ENCODE peak calls at places on chromosomes 3 and 15, in six cellular contexts. One of them, this sample, is unnamed.

GRCh38 chr3:49805884-49806701 is 3.0 kb downstream of the INKA1 start:
- DNase-seq in iPS DF 19.7: no peak
- DNase-seq in DMS153: no peak
- DNase-seq in LoVo: no peak
- DNase-seq in activated CD4-positive, alpha-beta T cell treated with anti-CD3 and anti-CD28 coated beads for 48 hours: peak
- DNase-seq in frontal cortex: no peak
- DNase-seq in this sample: no peak

GRCh38 chr3:39291903-39292329 is 12.1 kb upstream of the CX3CR1 start:
- DNase-seq in iPS DF 19.7: peak
- DNase-seq in DMS153: no peak
- DNase-seq in LoVo: peak
- DNase-seq in activated CD4-positive, alpha-beta T cell treated with anti-CD3 and anti-CD28 coated beads for 48 hours: peak
- DNase-seq in frontal cortex: peak
- DNase-seq in this sample: no peak

GRCh38 chr3:40366203-40367162 is 20.5 kb upstream of the ENTPD3 start:
- DNase-seq in iPS DF 19.7: no peak
- DNase-seq in DMS153: no peak
- DNase-seq in LoVo: no peak
- DNase-seq in activated CD4-positive, alpha-beta T cell treated with anti-CD3 and anti-CD28 coated beads for 48 hours: no peak
- DNase-seq in frontal cortex: no peak
- DNase-seq in this sample: no peak

GRCh38 chr3:52167240-52167639 is 13.0 kb upstream of the POC1A start:
- DNase-seq in iPS DF 19.7: no peak
- DNase-seq in DMS153: no peak
- DNase-seq in LoVo: no peak
- DNase-seq in activated CD4-positive, alpha-beta T cell treated with anti-CD3 and anti-CD28 coated beads for 48 hours: no peak
- DNase-seq in frontal cortex: no peak
- DNase-seq in this sample: no peak

GRCh38 chr15:60827492-60827891 is 348.6 kb upstream of the ICE2 start:
- DNase-seq in iPS DF 19.7: no peak
- DNase-seq in DMS153: no peak
- DNase-seq in LoVo: no peak
- DNase-seq in activated CD4-positive, alpha-beta T cell treated with anti-CD3 and anti-CD28 coated beads for 48 hours: no peak
- DNase-seq in frontal cortex: no peak
- DNase-seq in this sample: no peak

GRCh38 chr15:64681424-64682024 is 93.9 kb downstream of the RBPMS2 start:
- DNase-seq in iPS DF 19.7: peak
- DNase-seq in DMS153: peak
- DNase-seq in LoVo: peak
- DNase-seq in activated CD4-positive, alpha-beta T cell treated with anti-CD3 and anti-CD28 coated beads for 48 hours: no peak
- DNase-seq in frontal cortex: peak
- DNase-seq in this sample: no peak

GRCh38 chr3:11532865-11533490 is 110.7 kb downstream of the VGLL4 start:
- DNase-seq in iPS DF 19.7: no peak
- DNase-seq in DMS153: no peak
- DNase-seq in LoVo: no peak
- DNase-seq in activated CD4-positive, alpha-beta T cell treated with anti-CD3 and anti-CD28 coated beads for 48 hours: no peak
- DNase-seq in frontal cortex: no peak
- DNase-seq in this sample: no peak

GRCh38 chr3:136929984-136930671 is 27.7 kb upstream of the IL20RB start:
- DNase-seq in iPS DF 19.7: no peak
- DNase-seq in DMS153: no peak
- DNase-seq in LoVo: peak
- DNase-seq in activated CD4-positive, alpha-beta T cell treated with anti-CD3 and anti-CD28 coated beads for 48 hours: no peak
- DNase-seq in frontal cortex: peak
- DNase-seq in this sample: no peak

GRCh38 chr3:45915518-45916231 is 27.6 kb upstream of the CXCR6 start:
- DNase-seq in iPS DF 19.7: no peak
- DNase-seq in DMS153: no peak
- DNase-seq in LoVo: peak
- DNase-seq in activated CD4-positive, alpha-beta T cell treated with anti-CD3 and anti-CD28 coated beads for 48 hours: peak
- DNase-seq in frontal cortex: peak
- DNase-seq in this sample: peak

GRCh38 chr3:99413504-99413903 is 224.9 kb upstream of the COL8A1 start:
- DNase-seq in iPS DF 19.7: no peak
- DNase-seq in DMS153: no peak
- DNase-seq in LoVo: no peak
- DNase-seq in activated CD4-positive, alpha-beta T cell treated with anti-CD3 and anti-CD28 coated beads for 48 hours: no peak
- DNase-seq in frontal cortex: no peak
- DNase-seq in this sample: peak

GRCh38 chr15:72797338-72797689 is 13.8 kb upstream of the ADPGK start:
- DNase-seq in iPS DF 19.7: no peak
- DNase-seq in DMS153: no peak
- DNase-seq in LoVo: no peak
- DNase-seq in activated CD4-positive, alpha-beta T cell treated with anti-CD3 and anti-CD28 coated beads for 48 hours: no peak
- DNase-seq in frontal cortex: peak
- DNase-seq in this sample: no peak

GRCh38 chr3:111210003-111210699 is 138.5 kb downstream of the NECTIN3 start:
- DNase-seq in iPS DF 19.7: no peak
- DNase-seq in DMS153: no peak
- DNase-seq in LoVo: no peak
- DNase-seq in activated CD4-positive, alpha-beta T cell treated with anti-CD3 and anti-CD28 coated beads for 48 hours: no peak
- DNase-seq in frontal cortex: no peak
- DNase-seq in this sample: peak

GRCh38 chr3:64648927-64649906 is 38.6 kb downstream of the ADAMTS9 start:
- DNase-seq in iPS DF 19.7: no peak
- DNase-seq in DMS153: no peak
- DNase-seq in LoVo: no peak
- DNase-seq in activated CD4-positive, alpha-beta T cell treated with anti-CD3 and anti-CD28 coated beads for 48 hours: no peak
- DNase-seq in frontal cortex: no peak
- DNase-seq in this sample: no peak

GRCh38 chr3:28103871-28104270 is 137.5 kb upstream of the CMC1 start:
- DNase-seq in iPS DF 19.7: no peak
- DNase-seq in DMS153: no peak
- DNase-seq in LoVo: no peak
- DNase-seq in activated CD4-positive, alpha-beta T cell treated with anti-CD3 and anti-CD28 coated beads for 48 hours: no peak
- DNase-seq in frontal cortex: no peak
- DNase-seq in this sample: no peak

GRCh38 chr3:120272294-120272693 is 12.7 kb downstream of the GPR156 start:
- DNase-seq in iPS DF 19.7: no peak
- DNase-seq in DMS153: no peak
- DNase-seq in LoVo: no peak
- DNase-seq in activated CD4-positive, alpha-beta T cell treated with anti-CD3 and anti-CD28 coated beads for 48 hours: no peak
- DNase-seq in frontal cortex: no peak
- DNase-seq in this sample: no peak

GRCh38 chr3:120471643-120472042 is 20.9 kb upstream of the FSTL1 start:
- DNase-seq in iPS DF 19.7: no peak
- DNase-seq in DMS153: no peak
- DNase-seq in LoVo: no peak
- DNase-seq in activated CD4-positive, alpha-beta T cell treated with anti-CD3 and anti-CD28 coated beads for 48 hours: no peak
- DNase-seq in frontal cortex: no peak
- DNase-seq in this sample: no peak

GRCh38 chr15:58628206-58629057 is 121.1 kb downstream of the ADAM10 start:
- DNase-seq in iPS DF 19.7: no peak
- DNase-seq in DMS153: no peak
- DNase-seq in LoVo: no peak
- DNase-seq in activated CD4-positive, alpha-beta T cell treated with anti-CD3 and anti-CD28 coated beads for 48 hours: no peak
- DNase-seq in frontal cortex: no peak
- DNase-seq in this sample: peak

GRCh38 chr3:17301271-17301670 is 416.5 kb downstream of the PLCL2 start:
- DNase-seq in iPS DF 19.7: no peak
- DNase-seq in DMS153: no peak
- DNase-seq in LoVo: no peak
- DNase-seq in activated CD4-positive, alpha-beta T cell treated with anti-CD3 and anti-CD28 coated beads for 48 hours: no peak
- DNase-seq in frontal cortex: no peak
- DNase-seq in this sample: no peak

GRCh38 chr3:126342991-126343661 is 14.1 kb downstream of the KLF15 start:
- DNase-seq in iPS DF 19.7: no peak
- DNase-seq in DMS153: no peak
- DNase-seq in LoVo: no peak
- DNase-seq in activated CD4-positive, alpha-beta T cell treated with anti-CD3 and anti-CD28 coated beads for 48 hours: no peak
- DNase-seq in frontal cortex: no peak
- DNase-seq in this sample: no peak

GRCh38 chr3:39869890-39870289 is 60.5 kb downstream of the MYRIP start:
- DNase-seq in iPS DF 19.7: peak
- DNase-seq in DMS153: no peak
- DNase-seq in LoVo: no peak
- DNase-seq in activated CD4-positive, alpha-beta T cell treated with anti-CD3 and anti-CD28 coated beads for 48 hours: no peak
- DNase-seq in frontal cortex: no peak
- DNase-seq in this sample: no peak

GRCh38 chr3:47034868-47035489 is 55.5 kb downstream of the NBEAL2 start:
- DNase-seq in iPS DF 19.7: no peak
- DNase-seq in DMS153: no peak
- DNase-seq in LoVo: no peak
- DNase-seq in activated CD4-positive, alpha-beta T cell treated with anti-CD3 and anti-CD28 coated beads for 48 hours: no peak
- DNase-seq in frontal cortex: no peak
- DNase-seq in this sample: no peak

GRCh38 chr15:41278319-41278718 is 47.3 kb downstream of the CHP1 start:
- DNase-seq in iPS DF 19.7: no peak
- DNase-seq in DMS153: no peak
- DNase-seq in LoVo: no peak
- DNase-seq in activated CD4-positive, alpha-beta T cell treated with anti-CD3 and anti-CD28 coated beads for 48 hours: no peak
- DNase-seq in frontal cortex: no peak
- DNase-seq in this sample: no peak

GRCh38 chr3:132034486-132035464 is at the start of gene CPNE4:
- DNase-seq in iPS DF 19.7: no peak
- DNase-seq in DMS153: peak
- DNase-seq in LoVo: peak
- DNase-seq in activated CD4-positive, alpha-beta T cell treated with anti-CD3 and anti-CD28 coated beads for 48 hours: peak
- DNase-seq in frontal cortex: peak
- DNase-seq in this sample: no peak

GRCh38 chr3:22161315-22161714 is 410.3 kb upstream of the ZNF385D start:
- DNase-seq in iPS DF 19.7: no peak
- DNase-seq in DMS153: no peak
- DNase-seq in LoVo: no peak
- DNase-seq in activated CD4-positive, alpha-beta T cell treated with anti-CD3 and anti-CD28 coated beads for 48 hours: no peak
- DNase-seq in frontal cortex: no peak
- DNase-seq in this sample: no peak

GRCh38 chr3:169871129-169871886 is 1.6 kb upstream of the LRRC31 start:
- DNase-seq in iPS DF 19.7: no peak
- DNase-seq in DMS153: no peak
- DNase-seq in LoVo: no peak
- DNase-seq in activated CD4-positive, alpha-beta T cell treated with anti-CD3 and anti-CD28 coated beads for 48 hours: no peak
- DNase-seq in frontal cortex: no peak
- DNase-seq in this sample: no peak

GRCh38 chr3:102059145-102059943 is 210.0 kb downstream of the NFKBIZ start:
- DNase-seq in iPS DF 19.7: no peak
- DNase-seq in DMS153: no peak
- DNase-seq in LoVo: no peak
- DNase-seq in activated CD4-positive, alpha-beta T cell treated with anti-CD3 and anti-CD28 coated beads for 48 hours: no peak
- DNase-seq in frontal cortex: no peak
- DNase-seq in this sample: no peak